ENCODE peak calls at places on chromosome 12, in eight cellular contexts. P is CD4-positive, CD25-positive, alpha-beta regulatory T cell; G is CD8-positive, alpha-beta memory T cell; L is OCI-LY7; U is upper lobe of right lung; M is A549; Y is hepatocyte; A is left ventricle myocardium inferior. D is an unnamed sample.
A peak's percentile ranks its signal among the peaks of the same experiment; 100 is the strongest.

GRCh38 chr12:112294793-112295192 is 87.4 kb downstream of the HECTD4 start:
- DNase-seq in P (no peak), G (no peak), L (no peak), U (no peak), M (peak; percentile 44), Y (peak; percentile 8), A (no peak), D (no peak)

GRCh38 chr12:48567731-48568130 is 2.1 kb downstream of the LALBA start:
- DNase-seq in P (no peak), G (no peak), L (no peak), U (no peak), M (no peak), Y (no peak), A (no peak), D (no peak)

GRCh38 chr12:101343893-101344292 is 63.7 kb downstream of the ARL1 start:
- DNase-seq in P (no peak), G (no peak), L (no peak), U (no peak), M (no peak), Y (no peak), A (no peak), D (no peak)

GRCh38 chr12:3122841-3123678 is 45.9 kb downstream of the TSPAN9 start:
- DNase-seq in P (no peak), G (no peak), L (no peak), U (no peak), M (no peak), Y (no peak), A (peak; percentile 65), D (no peak)

GRCh38 chr12:46549527-46550265 is 177.1 kb upstream of the SLC38A2 start:
- DNase-seq in P (no peak), G (no peak), L (no peak), U (no peak), M (peak; percentile 82), Y (no peak), A (no peak), D (no peak)

GRCh38 chr12:22574921-22575320 is 30.6 kb upstream of the C2CD5 start:
- DNase-seq in P (no peak), G (no peak), L (no peak), U (no peak), M (no peak), Y (no peak), A (no peak), D (no peak)

GRCh38 chr12:119308743-119309456 is 25.6 kb upstream of the CCDC60 start:
- DNase-seq in P (no peak), G (no peak), L (no peak), U (no peak), M (no peak), Y (no peak), A (peak; percentile 29), D (no peak)

GRCh38 chr12:59113831-59114273 is 193.5 kb upstream of the LRIG3 start:
- DNase-seq in P (no peak), G (no peak), L (peak; percentile 69), U (peak; percentile 79), M (peak; percentile 84), Y (peak; percentile 91), A (peak; percentile 58), D (peak; percentile 90)

GRCh38 chr12:132465269-132466190 is 24.4 kb upstream of the FBRSL1 start:
- DNase-seq in P (no peak), G (no peak), L (no peak), U (no peak), M (no peak), Y (peak; percentile 45), A (no peak), D (no peak)

GRCh38 chr12:91422107-91422506 is 239.5 kb upstream of the DCN start:
- DNase-seq in P (no peak), G (no peak), L (no peak), U (no peak), M (no peak), Y (peak; percentile 37), A (no peak), D (no peak)

GRCh38 chr12:108596854-108597558 is 878 bp downstream of the TMEM119 start:
- DNase-seq in P (no peak), G (no peak), L (no peak), U (no peak), M (no peak), Y (no peak), A (no peak), D (no peak)

GRCh38 chr12:105214670-105215375 is 21.2 kb downstream of the APPL2 start:
- DNase-seq in P (no peak), G (no peak), L (no peak), U (no peak), M (peak; percentile 33), Y (peak; percentile 87), A (no peak), D (no peak)

GRCh38 chr12:132631357-132632065 is 12.9 kb downstream of the P2RX2 start:
- DNase-seq in P (no peak), G (no peak), L (peak; percentile 19), U (no peak), M (no peak), Y (no peak), A (no peak), D (no peak)

GRCh38 chr12:89162704-89163261 is 189.5 kb downstream of the DUSP6 start:
- DNase-seq in P (no peak), G (no peak), L (no peak), U (peak; percentile 69), M (peak; percentile 91), Y (peak; percentile 66), A (peak; percentile 31), D (peak; percentile 30)

GRCh38 chr12:116484807-116485206 is 74.4 kb upstream of the MAP1LC3B2 start:
- DNase-seq in P (no peak), G (no peak), L (no peak), U (no peak), M (no peak), Y (no peak), A (no peak), D (peak; percentile 80)

GRCh38 chr12:115507951-115508722 is 769.4 kb downstream of the MED13L start:
- DNase-seq in P (no peak), G (no peak), L (no peak), U (no peak), M (no peak), Y (no peak), A (peak; percentile 29), D (peak; percentile 65)

GRCh38 chr12:121365416-121366062 is 13.3 kb upstream of the ANAPC5 start:
- DNase-seq in P (no peak), G (no peak), L (no peak), U (no peak), M (no peak), Y (no peak), A (no peak), D (no peak)

GRCh38 chr12:11743333-11743732 is 93.9 kb downstream of the ETV6 start:
- DNase-seq in P (no peak), G (no peak), L (no peak), U (no peak), M (no peak), Y (no peak), A (no peak), D (no peak)
- H3K4me1 ChIP-seq in P (no peaks in the 10 kb centered on the region), G (no peaks in the 10 kb centered on the region), L (peaks cover 90% of the 10 kb centered on the region), U (peaks cover 35% of the 10 kb centered on the region), M (peaks cover 30% of the 10 kb centered on the region), Y (peaks cover 9% of the 10 kb centered on the region), A (peaks cover 36% of the 10 kb centered on the region), D (no peaks in the 10 kb centered on the region)

GRCh38 chr12:19439059-19440018 is at the start of gene AEBP2:
- DNase-seq in P (peak; percentile 92), G (peak; percentile 97), L (peak; percentile 91), U (peak; percentile 96), M (peak; percentile 96), Y (peak; percentile 96), A (peak; percentile 93), D (peak; percentile 95)

GRCh38 chr12:19440019-19440858 is 947 bp downstream of the AEBP2 start:
- DNase-seq in P (peak; percentile 50), G (peak; percentile 76), L (peak; percentile 61), U (peak; percentile 78), M (peak; percentile 64), Y (peak; percentile 77), A (peak; percentile 45), D (peak; percentile 75)

GRCh38 chr12:19443585-19443984 is 4.3 kb downstream of the AEBP2 start:
- DNase-seq in P (no peak), G (no peak), L (no peak), U (no peak), M (no peak), Y (no peak), A (no peak), D (no peak)

GRCh38 chr12:19437996-19438395 is 1.3 kb upstream of the AEBP2 start:
- DNase-seq in P (no peak), G (no peak), L (no peak), U (no peak), M (no peak), Y (no peak), A (no peak), D (no peak)

GRCh38 chr12:19440916-19441315 is 1.6 kb downstream of the AEBP2 start:
- DNase-seq in P (no peak), G (no peak), L (no peak), U (no peak), M (no peak), Y (no peak), A (no peak), D (no peak)
- H3K27ac ChIP-seq in P (peak overlapping the region; percentile 93), G (peak overlapping the region; percentile 70), L (peak overlapping the region; percentile 74), U (peak overlapping the region; percentile 86), M (peak overlapping the region; percentile 86), Y (peak overlapping the region; percentile 96), A (peak overlapping the region; percentile 91), D (peak overlapping the region; percentile 99)

DNA sequence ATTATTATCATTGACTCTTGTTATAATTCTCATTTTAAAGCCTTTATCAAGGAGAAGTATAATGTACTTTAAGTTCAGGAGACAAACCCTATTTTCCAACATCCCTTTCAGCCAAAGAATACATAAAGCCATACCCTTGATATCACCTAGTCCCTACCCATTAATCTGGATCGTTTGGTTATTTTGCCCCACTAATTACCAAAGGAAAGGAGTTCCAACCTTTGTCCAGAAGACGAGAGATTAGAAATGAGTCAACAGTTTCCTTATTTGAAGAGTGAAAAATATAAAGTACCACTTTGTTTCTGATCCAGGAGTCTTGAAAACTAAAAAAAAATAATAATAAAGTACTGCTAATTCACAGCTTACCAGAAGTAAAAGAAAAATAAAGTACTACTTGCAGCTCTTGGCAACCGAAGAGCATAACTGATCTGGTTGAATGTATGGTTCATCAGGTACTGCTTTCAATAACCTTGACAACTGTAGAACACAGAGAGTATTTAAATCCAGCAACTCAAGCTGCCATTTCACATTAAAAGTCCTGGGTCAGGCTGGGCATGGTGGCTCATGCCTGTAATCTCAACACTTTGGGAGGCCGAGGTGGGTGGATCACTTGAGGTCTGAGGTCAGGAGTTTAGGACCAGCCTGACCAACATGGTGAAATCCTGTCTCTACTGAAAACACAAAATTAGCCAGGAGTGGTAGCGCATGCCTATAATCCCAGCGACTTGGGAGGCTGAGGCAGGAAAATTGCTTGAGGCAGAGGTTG is 33.7 kb downstream of the LIMA1 start:
- DNase-seq in P (no peak), G (no peak), L (no peak), U (no peak), M (no peak), Y (no peak), A (no peak), D (no peak)
- H3K4me1 ChIP-seq in P (no peaks in the 10 kb centered on the region), G (no peaks in the 10 kb centered on the region), L (peaks cover 5% of the 10 kb centered on the region), U (no peaks in the 10 kb centered on the region), M (peaks cover 58% of the 10 kb centered on the region), Y (peaks cover 27% of the 10 kb centered on the region), A (peaks cover 51% of the 10 kb centered on the region), D (peaks cover 21% of the 10 kb centered on the region)

DNA sequence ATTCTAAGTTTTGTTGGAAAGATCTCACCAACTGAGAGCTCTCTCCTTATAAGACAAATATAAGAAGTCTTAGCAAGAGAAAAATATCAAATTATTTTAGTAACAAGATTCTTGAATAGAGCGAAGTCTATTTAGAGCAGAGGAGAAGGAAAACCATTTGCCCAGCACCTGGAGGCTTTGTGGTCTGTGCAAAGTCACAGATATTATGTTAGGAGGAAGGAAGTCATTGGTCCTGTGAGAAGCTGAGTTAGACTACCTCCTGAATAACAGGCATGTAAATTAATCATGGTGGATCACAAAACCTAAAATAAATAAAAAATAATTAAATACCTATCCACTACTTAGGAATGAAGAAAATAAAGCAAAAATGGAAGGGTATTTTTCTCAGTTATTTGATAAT is 38.4 kb upstream of the ATXN7L3B start:
- DNase-seq in P (no peak), G (no peak), L (no peak), U (no peak), M (no peak), Y (no peak), A (no peak), D (no peak)
- H3K27ac ChIP-seq in P (no peak overlapping the region), G (no peak overlapping the region), L (no peak overlapping the region), U (no peak overlapping the region), M (no peak overlapping the region), Y (no peak overlapping the region), A (no peak overlapping the region), D (no peak overlapping the region)

D was measured in testis.